ENCODE peak calls at places on chromosome 15, in eight cellular contexts. Q, S, Y, D, T, G, I and M are unnamed samples.

GRCh38 chr15:64634020-64634419 is 141.4 kb downstream of the RBPMS2 start:
- DNase-seq in G (peak), Y (no peak), I (no peak), T (peak), S (no peak), Q (no peak), D (peak), M (no peak)

GRCh38 chr15:83053151-83053550 is 13.9 kb downstream of the BTBD1 start:
- DNase-seq in T (peak), Q (no peak), I (no peak), Y (no peak), S (no peak), G (no peak), D (no peak), M (no peak)

GRCh38 chr15:101451192-101451799 is 38.2 kb downstream of the PCSK6 start:
- DNase-seq in Q (peak), Y (no peak), I (no peak), D (no peak), G (no peak), T (peak), S (no peak), M (no peak)

GRCh38 chr15:33424025-33424424 is 113.3 kb downstream of the RYR3 start:
- DNase-seq in Q (no peak), I (no peak), G (no peak), T (no peak), Y (no peak), D (no peak), S (no peak), M (no peak)

GRCh38 chr15:73573572-73573971 is 59.6 kb downstream of the NPTN start:
- DNase-seq in D (no peak), T (no peak), Y (no peak), G (no peak), Q (no peak), I (no peak), S (no peak), M (no peak)

GRCh38 chr15:78365931-78366330 is 25.8 kb downstream of the CRABP1 start:
- DNase-seq in T (no peak), S (no peak), G (no peak), Y (no peak), I (no peak), Q (peak), D (no peak), M (no peak)

GRCh38 chr15:35444557-35445204 is 101.3 kb downstream of the DPH6 start:
- DNase-seq in S (peak), I (no peak), Q (no peak), G (no peak), T (peak), Y (peak), D (no peak), M (no peak)

GRCh38 chr15:45790325-45790943 is 155.6 kb downstream of the SQOR start:
- DNase-seq in G (peak), I (no peak), T (peak), D (no peak), Y (no peak), Q (peak), S (peak), M (no peak)

GRCh38 chr15:90839187-90840071 is 29.0 kb upstream of the FURIN start:
- DNase-seq in G (peak), T (peak), Y (peak), I (no peak), S (no peak), D (no peak), Q (no peak), M (no peak)

GRCh38 chr15:97037080-97037479 is 706.6 kb downstream of the NR2F2 start:
- DNase-seq in Y (no peak), G (no peak), S (no peak), I (no peak), D (no peak), T (peak), Q (no peak), M (no peak)

GRCh38 chr15:35168464-35168863 is 83.4 kb upstream of the NANOGP8 start:
- DNase-seq in Y (no peak), D (no peak), I (no peak), S (no peak), Q (no peak), T (no peak), G (no peak), M (no peak)